ENCODE peak calls at places on chromosomes 2 and 18, in four cellular contexts. L is GM12878, Y is A549, C is SK-N-SH. E is an unnamed sample.

GRCh38 chr18:46502444-46502843 is 154.6 kb downstream of the LOXHD1 start:
- DNase-seq in Y (no peak), C (no peak), L (no peak), E (no peak)

GRCh38 chr2:215870088-215870490 is 143.3 kb downstream of the MREG start:
- DNase-seq in Y (peak), C (no peak), L (no peak), E (no peak)

GRCh38 chr2:58938988-58939387 is 697.9 kb upstream of the FANCL start:
- DNase-seq in L (no peak), Y (peak), C (no peak), E (no peak)

GRCh38 chr18:12606592-12607315 is 51.2 kb downstream of the SPIRE1 start:
- DNase-seq in C (no peak), Y (peak), L (no peak), E (peak)

GRCh38 chr2:238155761-238156694 is 2.7 kb upstream of the ERFE start:
- DNase-seq in L (no peak), Y (no peak), C (no peak), E (no peak)

GRCh38 chr18:55384551-55385275 is 203.3 kb downstream of the TCF4 start:
- DNase-seq in Y (peak), L (no peak), C (peak), E (peak)

GRCh38 chr18:56919190-56919589 is 227.7 kb upstream of the BOD1L2 start:
- DNase-seq in C (no peak), Y (no peak), L (no peak), E (no peak)

GRCh38 chr2:9154061-9154460 is 52.6 kb upstream of the ASAP2 start:
- DNase-seq in Y (no peak), L (no peak), C (no peak), E (no peak)

GRCh38 chr2:234949762-234950434 is 1.9 kb upstream of the SH3BP4 start:
- DNase-seq in C (no peak), Y (no peak), L (no peak), E (peak)

GRCh38 chr2:10141736-10142639 is 19.4 kb downstream of the RRM2 start:
- DNase-seq in Y (peak), L (no peak), C (peak), E (no peak)

GRCh38 chr2:219506802-219507554 is 7.3 kb upstream of the ASIC4 start:
- DNase-seq in L (no peak), C (peak), Y (no peak), E (no peak)

GRCh38 chr2:181458881-181459280 is 1.7 kb downstream of the ITGA4 start:
- DNase-seq in Y (no peak), L (no peak), C (no peak), E (no peak)

GRCh38 chr2:83069724-83070123 is 1389.4 kb downstream of the SUCLG1 start:
- DNase-seq in Y (no peak), L (no peak), C (no peak), E (no peak)

GRCh38 chr2:69843993-69844392 is 14.5 kb downstream of the GMCL1 start:
- DNase-seq in Y (no peak), L (no peak), C (no peak), E (no peak)

GRCh38 chr2:209331291-209331844 is 92.5 kb upstream of the MAP2 start:
- DNase-seq in L (no peak), Y (peak), C (peak), E (peak)

GRCh38 chr18:39134255-39134654 is 1568.7 kb upstream of the CELF4 start:
- DNase-seq in Y (no peak), C (no peak), L (no peak), E (no peak)

GRCh38 chr2:161217597-161218185 is 57.5 kb downstream of the TANK start:
- DNase-seq in C (no peak), L (no peak), Y (no peak), E (no peak)

GRCh38 chr2:241202681-241203080 is 14.2 kb downstream of the ANO7 start:
- DNase-seq in C (no peak), Y (no peak), L (no peak), E (no peak)

GRCh38 chr2:128485761-128486639 is 167.3 kb upstream of the HS6ST1 start:
- DNase-seq in C (no peak), Y (no peak), L (no peak), E (no peak)

GRCh38 chr2:239386001-239386670 is 14.7 kb downstream of the HDAC4 start:
- DNase-seq in L (no peak), C (no peak), Y (no peak), E (no peak)

GRCh38 chr2:36549063-36549662 is 48.8 kb downstream of the FEZ2 start:
- DNase-seq in C (peak), Y (no peak), L (no peak), E (no peak)

GRCh38 chr2:128754246-128754724 is 435.6 kb upstream of the HS6ST1 start:
- DNase-seq in L (peak), Y (no peak), C (peak), E (no peak)

GRCh38 chr2:128473175-128474013 is 154.7 kb upstream of the HS6ST1 start:
- DNase-seq in Y (no peak), C (no peak), L (peak), E (no peak)

GRCh38 chr18:459801-460200 is 40.7 kb downstream of the COLEC12 start:
- DNase-seq in L (no peak), Y (no peak), C (no peak), E (no peak)

GRCh38 chr2:239192456-239192855 is 208.4 kb downstream of the HDAC4 start:
- DNase-seq in C (no peak), L (no peak), Y (no peak), E (no peak)

GRCh38 chr18:79583426-79583825 is 96.2 kb upstream of the CTDP1 start:
- DNase-seq in L (no peak), Y (no peak), C (no peak), E (no peak)

GRCh38 chr2:109451671-109452070 is 162.1 kb downstream of the SEPTIN10 start:
- DNase-seq in C (no peak), L (no peak), Y (no peak), E (no peak)

GRCh38 chr2:20578895-20579825 is 71.7 kb downstream of the HS1BP3 start:
- DNase-seq in Y (peak), L (peak), C (peak), E (peak)

GRCh38 chr2:218568190-218569037 is at the start of the genes CNOT9 and USP37:
- DNase-seq in L (peak), Y (peak), C (peak), E (peak)

GRCh38 chr2:221492606-221493005 is 79.5 kb downstream of the EPHA4 start:
- DNase-seq in C (no peak), L (no peak), Y (no peak), E (no peak)

GRCh38 chr2:24076849-24077534 is 866 bp upstream of the SF3B6 start:
- DNase-seq in Y (no peak), C (peak), L (no peak), E (no peak)

GRCh38 chr18:58937204-58937603 is 72.5 kb downstream of the ZNF532 start:
- DNase-seq in C (no peak), Y (no peak), L (no peak), E (no peak)

GRCh38 chr2:172931923-172932520 is 143.6 kb upstream of the MAP3K20 start:
- DNase-seq in L (no peak), C (peak), Y (peak), E (peak)

GRCh38 chr2:33411765-33412164 is 64.7 kb upstream of the RASGRP3 start:
- DNase-seq in C (no peak), Y (peak), L (no peak), E (peak)

GRCh38 chr18:3796434-3796833 is 346.5 kb downstream of the TGIF1 start:
- DNase-seq in Y (no peak), L (no peak), C (no peak), E (no peak)

GRCh38 chr2:145724499-145724898 is 1204.6 kb upstream of the ZEB2 start:
- DNase-seq in C (no peak), L (no peak), Y (no peak), E (no peak)

GRCh38 chr2:134074619-134075018 is 179.3 kb upstream of the MGAT5 start:
- DNase-seq in Y (no peak), L (no peak), C (no peak), E (no peak)

GRCh38 chr18:63951302-63951705 is 2.2 kb downstream of the HMSD start:
- DNase-seq in C (no peak), Y (no peak), L (no peak), E (no peak)

GRCh38 chr2:190999058-190999457 is 14.9 kb downstream of the STAT1 start:
- DNase-seq in L (no peak), C (no peak), Y (no peak), E (no peak)

GRCh38 chr2:190996947-190997346 is 17.0 kb downstream of the STAT1 start:
- DNase-seq in L (no peak), C (no peak), Y (no peak), E (no peak)

GRCh38 chr2:190997516-190998113 is 16.4 kb downstream of the STAT1 start:
- DNase-seq in C (no peak), L (no peak), Y (no peak), E (no peak)

GRCh38 chr2:190994148-190994547 is 19.8 kb downstream of the STAT1 start:
- DNase-seq in Y (no peak), C (no peak), L (no peak), E (no peak)

GRCh38 chr2:190996338-190996946 is 17.5 kb downstream of the STAT1 start:
- DNase-seq in C (peak), L (no peak), Y (peak), E (peak)
- TF ChIP-seq PBX3 in C (no peak), L (no peak), Y (no peak), E (no peak)

GRCh38 chr2:179581605-179582004 is 279.8 kb downstream of the ZNF385B start:
- DNase-seq in Y (peak), C (no peak), L (no peak), E (no peak)

GRCh38 chr2:179584760-179585159 is 276.7 kb downstream of the ZNF385B start:
- DNase-seq in L (no peak), C (no peak), Y (no peak), E (no peak)

GRCh38 chr2:179579744-179580143 is 281.7 kb downstream of the ZNF385B start:
- DNase-seq in C (no peak), Y (no peak), L (no peak), E (peak)

GRCh38 chr2:179578171-179578916 is 283.1 kb downstream of the ZNF385B start:
- DNase-seq in Y (no peak), C (no peak), L (no peak), E (no peak)

GRCh38 chr2:179580378-179581146 is 280.9 kb downstream of the ZNF385B start:
- DNase-seq in L (no peak), C (no peak), Y (peak), E (peak)
- TF ChIP-seq PBX3 in L (no peak), C (no peak), Y (no peak), E (no peak)

GRCh38 chr2:158187908-158188307 is 86.2 kb downstream of the UPP2 start:
- DNase-seq in C (no peak), L (no peak), Y (no peak), E (no peak)
- TF ChIP-seq PBX3 in C (no peak), L (no peak), Y (no peak), E (no peak)

DNA sequence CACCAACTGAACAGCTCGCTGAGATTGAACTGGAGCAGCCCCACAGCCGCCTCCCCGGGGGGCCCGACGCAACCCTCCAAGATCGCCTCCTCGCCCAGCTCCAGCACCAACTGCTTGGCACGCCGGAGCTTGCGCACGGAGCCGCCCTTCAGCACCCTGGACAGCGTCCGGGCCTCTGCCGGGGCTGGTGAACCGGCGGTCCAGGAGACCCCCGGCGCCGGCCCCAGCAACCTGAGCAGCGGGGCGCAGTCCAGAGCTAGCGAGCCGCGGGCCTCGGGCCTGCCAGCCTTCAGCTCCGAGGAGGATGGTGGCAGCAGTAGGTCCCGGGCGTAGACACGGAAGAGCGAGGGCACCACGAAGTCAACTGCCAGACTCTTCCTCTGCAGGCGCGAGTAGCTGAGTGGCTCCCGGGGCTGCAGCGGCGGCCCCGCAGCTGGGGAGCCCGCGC is 1.2 kb downstream of the ALK start:
- DNase-seq in L (no peak), Y (peak), C (no peak), E (no peak)
- TF ChIP-seq PBX3 in L (no peak), Y (no peak), C (no peak), E (no peak)

GRCh38 chr2:27003857-27004256 is 28.9 kb upstream of the TMEM214 start:
- DNase-seq in L (no peak), C (no peak), Y (no peak), E (no peak)
- TF ChIP-seq PBX3 in L (no peak), C (peak), Y (no peak), E (no peak)

DNA sequence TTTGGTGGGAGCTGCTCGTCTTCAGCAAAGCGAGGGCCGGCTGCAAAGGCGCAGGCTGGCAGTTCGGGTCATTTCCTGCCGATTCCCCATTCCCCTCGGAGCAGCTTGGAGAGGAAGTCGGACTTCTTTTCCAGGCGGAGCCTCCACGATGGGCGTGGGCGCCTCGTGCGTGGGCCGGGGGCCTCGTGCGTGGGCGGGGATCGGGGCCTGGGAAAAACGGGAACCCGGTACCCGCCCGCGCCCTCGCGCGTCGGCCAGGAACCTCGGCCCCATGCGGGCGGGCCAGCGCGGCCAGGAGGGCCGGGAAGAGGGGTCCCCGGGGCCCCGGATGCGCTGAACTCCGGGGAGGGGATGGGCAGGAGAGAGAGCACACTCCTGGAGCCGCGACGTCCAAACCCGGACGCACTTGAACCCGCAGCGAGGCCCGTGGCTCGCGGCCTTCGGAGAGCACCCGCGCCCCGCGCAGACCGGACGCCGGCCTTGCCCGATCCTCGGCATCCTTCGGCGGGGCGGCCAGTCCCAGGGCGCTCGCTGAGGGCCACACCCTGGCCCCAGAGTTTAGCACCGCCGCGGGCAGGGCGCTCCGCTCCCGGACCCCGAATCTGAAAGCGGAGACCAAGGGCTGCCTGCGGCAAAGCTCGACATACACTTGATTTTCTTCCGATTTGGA is 368.4 kb downstream of the MTX2 start:
- DNase-seq in L (no peak), Y (peak), C (peak), E (no peak)
- TF ChIP-seq PBX3 in L (no peak), Y (no peak), C (no peak), E (no peak)

GRCh38 chr2:222703866-222704265 is 32.4 kb downstream of the MOGAT1 start:
- DNase-seq in L (no peak), Y (no peak), C (no peak), E (no peak)
- TF ChIP-seq PBX3 in L (no peak), Y (no peak), C (no peak), E (no peak)